ENCODE peak calls at places on chromosomes 11 and 22, in six cellular contexts. One of them, this sample, is unnamed.

GRCh38 chr11:123942413-123942812 is 1.2 kb downstream of the OR6T1 start:
- DNase-seq in GM12878: no peak
- DNase-seq in GM12891: no peak
- DNase-seq in HepG2: no peak
- DNase-seq in H1: no peak
- DNase-seq in K562: no peak
- DNase-seq in this sample: no peak

GRCh38 chr11:2787816-2788750 is 88.3 kb upstream of the KCNQ1OT1 start:
- DNase-seq in K562: peak
- DNase-seq in H1: peak
- DNase-seq in HepG2: peak
- DNase-seq in GM12878: no peak
- DNase-seq in GM12891: no peak
- DNase-seq in this sample: no peak

GRCh38 chr11:13040969-13041561 is 31.9 kb downstream of the RASSF10 start:
- DNase-seq in K562: peak
- DNase-seq in GM12891: no peak
- DNase-seq in H1: no peak
- DNase-seq in HepG2: no peak
- DNase-seq in GM12878: no peak
- DNase-seq in this sample: no peak

GRCh38 chr11:67033661-67034166 is 10.8 kb downstream of the SYT12 start:
- DNase-seq in GM12891: no peak
- DNase-seq in H1: no peak
- DNase-seq in K562: no peak
- DNase-seq in GM12878: no peak
- DNase-seq in HepG2: no peak
- DNase-seq in this sample: no peak

GRCh38 chr11:17386331-17387084 is 2.0 kb downstream of the KCNJ11 start:
- DNase-seq in GM12878: no peak
- DNase-seq in K562: peak
- DNase-seq in GM12891: peak
- DNase-seq in H1: peak
- DNase-seq in HepG2: peak
- DNase-seq in this sample: no peak

GRCh38 chr11:75593337-75593915 is 31.4 kb downstream of the SERPINH1 start:
- DNase-seq in H1: no peak
- DNase-seq in GM12891: no peak
- DNase-seq in GM12878: no peak
- DNase-seq in K562: no peak
- DNase-seq in HepG2: peak
- DNase-seq in this sample: no peak

GRCh38 chr22:24236656-24237055 is 8.2 kb downstream of the GGT5 start:
- DNase-seq in K562: no peak
- DNase-seq in HepG2: no peak
- DNase-seq in GM12891: no peak
- DNase-seq in GM12878: no peak
- DNase-seq in H1: no peak
- DNase-seq in this sample: no peak

GRCh38 chr11:2797741-2798361 is 87.7 kb downstream of the CDKN1C start:
- DNase-seq in GM12891: no peak
- DNase-seq in GM12878: no peak
- DNase-seq in HepG2: no peak
- DNase-seq in H1: peak
- DNase-seq in K562: no peak
- DNase-seq in this sample: no peak

GRCh38 chr11:111983187-111983986 is 41.8 kb upstream of the DLAT start:
- DNase-seq in HepG2: peak
- DNase-seq in GM12878: no peak
- DNase-seq in K562: peak
- DNase-seq in H1: peak
- DNase-seq in GM12891: no peak
- DNase-seq in this sample: no peak

GRCh38 chr11:69411257-69411924 is 70.1 kb upstream of the LINC01488 start:
- DNase-seq in GM12878: no peak
- DNase-seq in H1: no peak
- DNase-seq in GM12891: no peak
- DNase-seq in HepG2: no peak
- DNase-seq in K562: no peak
- DNase-seq in this sample: no peak

GRCh38 chr11:65782816-65783228 is 2.0 kb upstream of the AP5B1 start:
- DNase-seq in HepG2: no peak
- DNase-seq in K562: no peak
- DNase-seq in H1: no peak
- DNase-seq in GM12878: no peak
- DNase-seq in GM12891: no peak
- DNase-seq in this sample: no peak

GRCh38 chr11:12634329-12634728 is 39.9 kb upstream of the TEAD1 start:
- DNase-seq in H1: no peak
- DNase-seq in K562: no peak
- DNase-seq in GM12891: no peak
- DNase-seq in GM12878: no peak
- DNase-seq in HepG2: no peak
- DNase-seq in this sample: no peak

DNA sequence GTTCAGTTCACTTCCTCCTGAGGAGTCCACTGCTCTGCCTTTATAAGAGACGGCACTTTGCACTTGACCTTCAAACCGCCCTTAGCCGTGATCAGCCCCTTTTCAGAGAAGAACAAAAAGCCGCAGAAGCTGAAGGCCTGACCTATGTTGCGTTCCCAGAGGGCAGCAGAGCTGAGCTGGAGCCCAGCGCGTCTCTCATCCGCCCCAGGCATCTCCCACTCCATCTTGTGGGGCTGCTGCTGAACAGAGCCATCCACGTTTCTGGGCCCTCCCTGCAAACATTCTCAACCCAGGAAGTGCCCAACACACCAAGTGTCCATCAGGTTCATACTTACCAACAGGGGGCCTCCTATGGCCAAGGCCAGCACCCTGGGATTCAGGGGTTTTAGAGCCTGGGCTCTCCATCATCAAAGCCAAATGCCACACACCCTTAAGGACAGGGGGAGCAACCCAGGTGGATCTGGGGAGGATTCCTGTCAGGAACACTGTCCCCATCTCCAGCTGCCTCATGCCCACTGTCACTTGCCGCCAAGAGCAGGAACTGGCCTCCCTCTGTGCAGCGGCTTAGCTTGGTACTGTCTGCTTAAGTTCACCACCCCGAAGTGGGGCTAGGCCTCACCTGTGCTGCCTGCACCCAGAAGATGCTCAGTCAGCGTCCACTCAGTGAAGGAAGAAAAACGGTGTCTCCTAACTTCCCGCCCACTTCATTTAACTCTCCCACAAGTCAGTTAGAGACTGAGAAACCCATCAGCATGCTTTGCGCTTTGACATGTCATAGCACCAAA is 16.0 kb upstream of the EFCAB6 start:
- DNase-seq in GM12878: no peak
- DNase-seq in K562: no peak
- DNase-seq in GM12891: peak
- DNase-seq in H1: no peak
- DNase-seq in HepG2: no peak
- DNase-seq in this sample: no peak
- TF ChIP-seq TAF1 in GM12878: no peak
- TF ChIP-seq TAF1 in K562: no peak
- TF ChIP-seq TAF1 in GM12891: no peak
- TF ChIP-seq TAF1 in H1: no peak
- TF ChIP-seq TAF1 in HepG2: no peak
- TF ChIP-seq TAF1 in this sample: no peak

DNA sequence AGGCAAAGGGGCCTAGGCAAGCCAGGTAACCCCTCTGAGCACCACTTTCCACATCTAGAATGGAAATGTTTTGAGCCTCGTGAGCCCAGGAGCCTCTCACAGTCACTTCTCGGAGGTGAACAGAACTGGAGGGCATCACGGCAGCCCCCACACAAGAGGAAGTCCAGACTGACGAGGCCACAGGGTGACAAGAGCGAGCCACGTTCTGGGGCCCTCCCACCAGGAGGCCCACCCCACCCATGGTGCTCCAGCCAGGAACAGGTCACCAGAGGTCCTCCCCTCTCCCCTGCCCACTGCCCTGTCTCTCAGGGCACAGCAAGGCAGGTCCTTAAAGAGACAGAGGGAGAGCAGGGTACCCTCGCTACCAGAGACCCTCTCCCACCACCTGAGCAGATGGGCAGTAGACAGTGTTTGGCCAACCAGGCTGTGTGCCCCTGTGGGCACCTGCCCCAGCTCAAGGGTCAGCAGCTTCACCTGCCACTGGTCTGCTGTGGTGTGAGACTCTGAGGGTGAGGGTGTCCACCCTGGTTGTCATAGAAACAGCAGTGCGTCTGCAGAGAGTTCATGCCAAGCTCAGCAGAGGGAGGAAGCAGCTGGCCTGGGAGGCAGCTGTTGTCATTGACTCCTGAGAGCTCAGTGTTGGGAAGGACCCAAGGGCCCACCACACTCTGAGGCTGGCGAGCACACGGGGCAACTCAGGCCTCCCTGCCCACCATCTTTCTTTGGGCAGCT is 31.4 kb downstream of the RSPH14 start:
- DNase-seq in GM12891: no peak
- DNase-seq in GM12878: no peak
- DNase-seq in HepG2: no peak
- DNase-seq in H1: no peak
- DNase-seq in K562: no peak
- DNase-seq in this sample: no peak
- TF ChIP-seq POLR2AphosphoS5 in GM12891: no peak
- TF ChIP-seq POLR2AphosphoS5 in GM12878: no peak
- TF ChIP-seq POLR2AphosphoS5 in HepG2: no peak
- TF ChIP-seq POLR2AphosphoS5 in H1: no peak
- TF ChIP-seq POLR2AphosphoS5 in K562: no peak
- TF ChIP-seq POLR2AphosphoS5 in this sample: no peak

GRCh38 chr11:101770648-101771047 is 144.2 kb upstream of the CEP126 start:
- DNase-seq in K562: no peak
- DNase-seq in H1: no peak
- DNase-seq in GM12891: no peak
- DNase-seq in HepG2: no peak
- DNase-seq in GM12878: no peak
- DNase-seq in this sample: no peak

GRCh38 chr11:101765932-101766331 is 148.9 kb upstream of the CEP126 start:
- DNase-seq in K562: no peak
- DNase-seq in HepG2: no peak
- DNase-seq in GM12878: no peak
- DNase-seq in H1: no peak
- DNase-seq in GM12891: no peak
- DNase-seq in this sample: no peak
- TF ChIP-seq POLR2A in K562: no peak
- TF ChIP-seq POLR2A in HepG2: no peak
- TF ChIP-seq POLR2A in GM12878: no peak
- TF ChIP-seq POLR2A in H1: no peak
- TF ChIP-seq POLR2A in GM12891: no peak
- TF ChIP-seq POLR2A in this sample: no peak

DNA sequence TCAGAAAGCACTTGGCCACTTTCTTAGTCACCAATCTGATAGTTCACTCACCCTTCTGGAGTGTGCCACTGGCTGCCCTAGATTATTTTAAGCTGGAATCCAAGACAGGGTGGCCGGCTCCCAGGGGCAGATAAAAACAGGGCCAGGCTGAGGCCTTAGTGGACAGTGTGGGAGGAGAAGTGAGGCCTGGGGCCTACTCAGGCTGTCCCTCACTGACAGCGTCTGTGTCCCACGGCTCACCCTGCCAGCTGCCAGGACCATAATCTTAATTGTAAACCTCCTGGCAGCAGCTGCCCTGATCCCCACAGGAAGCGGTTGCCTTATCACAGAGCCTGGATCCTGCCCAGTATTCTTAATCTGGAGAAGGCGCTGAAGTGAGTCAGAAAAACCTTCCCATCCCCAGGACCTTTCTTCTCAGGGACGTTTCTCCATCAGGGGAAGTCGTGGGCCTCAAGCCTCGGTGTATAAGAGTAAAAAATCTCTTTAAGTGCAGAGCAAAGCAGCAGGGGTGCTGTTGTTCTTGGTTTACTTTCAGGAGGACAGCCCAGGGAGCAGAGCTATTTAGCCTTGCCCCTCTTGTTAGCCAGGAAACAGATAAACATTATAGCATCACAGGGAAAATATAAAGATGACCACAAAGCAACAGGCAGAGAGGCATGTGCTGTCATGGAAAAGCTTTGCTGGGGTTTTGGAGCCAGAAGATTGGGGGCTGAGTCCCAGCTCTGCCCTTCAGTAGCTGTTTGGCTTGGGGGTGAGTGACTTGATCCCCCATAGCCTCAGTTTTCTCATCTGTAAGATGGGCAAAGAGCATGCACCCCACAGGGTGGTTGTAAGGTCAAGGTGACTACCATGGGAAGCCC is 39.6 kb downstream of the TSPAN18 start:
- DNase-seq in HepG2: no peak
- DNase-seq in GM12878: no peak
- DNase-seq in K562: peak
- DNase-seq in GM12891: no peak
- DNase-seq in H1: peak
- DNase-seq in this sample: no peak
- TF ChIP-seq TAF1 in HepG2: no peak
- TF ChIP-seq TAF1 in GM12878: no peak
- TF ChIP-seq TAF1 in K562: no peak
- TF ChIP-seq TAF1 in GM12891: no peak
- TF ChIP-seq TAF1 in H1: no peak
- TF ChIP-seq TAF1 in this sample: no peak

This sample was measured in GM12892.